ENCODE peak calls at places on chromosomes 12 and 14, in five cellular contexts. One of them, this sample, is unnamed.

GRCh38 chr12:31492599-31493196 is 98.2 kb downstream of the DENND5B start:
- DNase-seq in K562: no peak
- DNase-seq in SK-N-SH: no peak
- DNase-seq in GM12878: no peak
- DNase-seq in A549: no peak
- DNase-seq in this sample: no peak

GRCh38 chr12:104957388-104958008 is 592 bp downstream of the SLC41A2 start:
- DNase-seq in K562: no peak
- DNase-seq in SK-N-SH: peak; percentile 77
- DNase-seq in GM12878: no peak
- DNase-seq in A549: peak; percentile 57
- DNase-seq in this sample: no peak

GRCh38 chr12:22115711-22116110 is 69.7 kb downstream of the CMAS start:
- DNase-seq in K562: no peak
- DNase-seq in SK-N-SH: no peak
- DNase-seq in GM12878: no peak
- DNase-seq in A549: no peak
- DNase-seq in this sample: no peak

GRCh38 chr12:30963709-30964564 is 37.4 kb downstream of the TSPAN11 start:
- DNase-seq in K562: no peak
- DNase-seq in SK-N-SH: no peak
- DNase-seq in GM12878: no peak
- DNase-seq in A549: no peak
- DNase-seq in this sample: no peak

GRCh38 chr12:64998327-64999156 is 122.6 kb downstream of the WIF1 start:
- DNase-seq in K562: no peak
- DNase-seq in SK-N-SH: no peak
- DNase-seq in GM12878: no peak
- DNase-seq in A549: no peak
- DNase-seq in this sample: peak; percentile 33

GRCh38 chr12:121804417-121805111 is 755 bp downstream of the SETD1B start:
- DNase-seq in K562: no peak
- DNase-seq in SK-N-SH: peak; percentile 61
- DNase-seq in GM12878: no peak
- DNase-seq in A549: no peak
- DNase-seq in this sample: peak; percentile 55

GRCh38 chr12:21276826-21277225 is 57.9 kb downstream of the SLCO1A2 start:
- DNase-seq in K562: no peak
- DNase-seq in SK-N-SH: no peak
- DNase-seq in GM12878: no peak
- DNase-seq in A549: no peak
- DNase-seq in this sample: no peak

GRCh38 chr14:49052516-49052915 is 533.7 kb downstream of the RPS29 start:
- DNase-seq in K562: no peak
- DNase-seq in SK-N-SH: peak; percentile 1
- DNase-seq in GM12878: no peak
- DNase-seq in A549: no peak
- DNase-seq in this sample: no peak

GRCh38 chr12:105214670-105215375 is 21.2 kb downstream of the APPL2 start:
- DNase-seq in K562: no peak
- DNase-seq in SK-N-SH: no peak
- DNase-seq in GM12878: no peak
- DNase-seq in A549: no peak
- DNase-seq in this sample: peak; percentile 59

GRCh38 chr14:30283822-30284446 is 275.0 kb upstream of the G2E3 start:
- DNase-seq in K562: peak; percentile 14
- DNase-seq in SK-N-SH: peak; percentile 7
- DNase-seq in GM12878: no peak
- DNase-seq in A549: peak; percentile 17
- DNase-seq in this sample: peak; percentile 37

GRCh38 chr14:65230287-65230728 is 128.0 kb upstream of the MAX start:
- DNase-seq in K562: peak; percentile 18
- DNase-seq in SK-N-SH: peak; percentile 68
- DNase-seq in GM12878: no peak
- DNase-seq in A549: no peak
- DNase-seq in this sample: peak; percentile 96

GRCh38 chr12:51591020-51591901 is at the start of gene SCN8A:
- DNase-seq in K562: peak; percentile 77
- DNase-seq in SK-N-SH: peak; percentile 94
- DNase-seq in GM12878: no peak
- DNase-seq in A549: peak; percentile 46
- DNase-seq in this sample: no peak

GRCh38 chr14:22118894-22119477 is 445.4 kb upstream of the OR4E1 start:
- DNase-seq in K562: no peak
- DNase-seq in SK-N-SH: no peak
- DNase-seq in GM12878: no peak
- DNase-seq in A549: no peak
- DNase-seq in this sample: no peak

GRCh38 chr14:78972440-78972839 is 802.3 kb downstream of the NRXN3 start:
- DNase-seq in K562: no peak
- DNase-seq in SK-N-SH: no peak
- DNase-seq in GM12878: no peak
- DNase-seq in A549: no peak
- DNase-seq in this sample: no peak

GRCh38 chr14:35821546-35822411 is 4.4 kb upstream of the BRMS1L start:
- DNase-seq in K562: peak; percentile 32
- DNase-seq in SK-N-SH: peak; percentile 61
- DNase-seq in GM12878: no peak
- DNase-seq in A549: peak; percentile 50
- DNase-seq in this sample: peak; percentile 83

GRCh38 chr12:10213168-10214130 is 772 bp downstream of the GABARAPL1 start:
- DNase-seq in K562: peak; percentile 64
- DNase-seq in SK-N-SH: peak; percentile 68
- DNase-seq in GM12878: no peak
- DNase-seq in A549: peak; percentile 46
- DNase-seq in this sample: peak; percentile 39
- TF ChIP-seq REST in K562: no peak
- TF ChIP-seq REST in SK-N-SH: no peak
- TF ChIP-seq REST in GM12878: no peak
- TF ChIP-seq REST in A549: no peak
- TF ChIP-seq REST in this sample: no peak

GRCh38 chr14:93156693-93157369 is 27.9 kb downstream of the MOAP1 start:
- DNase-seq in K562: no peak
- DNase-seq in SK-N-SH: no peak
- DNase-seq in GM12878: no peak
- DNase-seq in A549: no peak
- DNase-seq in this sample: no peak

GRCh38 chr14:93161411-93161940 is 23.2 kb downstream of the MOAP1 start:
- DNase-seq in K562: no peak
- DNase-seq in SK-N-SH: no peak
- DNase-seq in GM12878: no peak
- DNase-seq in A549: no peak
- DNase-seq in this sample: no peak

GRCh38 chr14:93155667-93156066 is 29.0 kb downstream of the MOAP1 start:
- DNase-seq in K562: no peak
- DNase-seq in SK-N-SH: no peak
- DNase-seq in GM12878: no peak
- DNase-seq in A549: no peak
- DNase-seq in this sample: no peak

GRCh38 chr14:93163570-93163969 is 21.1 kb downstream of the MOAP1 start:
- DNase-seq in K562: no peak
- DNase-seq in SK-N-SH: no peak
- DNase-seq in GM12878: peak; percentile 71
- DNase-seq in A549: no peak
- DNase-seq in this sample: no peak

GRCh38 chr14:93160353-93160801 is 24.3 kb downstream of the MOAP1 start:
- DNase-seq in K562: peak; percentile 49
- DNase-seq in SK-N-SH: peak; percentile 56
- DNase-seq in GM12878: no peak
- DNase-seq in A549: peak; percentile 66
- DNase-seq in this sample: no peak
- TF ChIP-seq RFX5 in K562: no peak
- TF ChIP-seq RFX5 in SK-N-SH: no peak
- TF ChIP-seq RFX5 in GM12878: no peak
- TF ChIP-seq RFX5 in A549: no peak
- TF ChIP-seq RFX5 in this sample: no peak

GRCh38 chr12:79886917-79887519 is 47.9 kb downstream of the PPP1R12A start:
- DNase-seq in K562: peak; percentile 13
- DNase-seq in SK-N-SH: peak; percentile 6
- DNase-seq in GM12878: peak; percentile 23
- DNase-seq in A549: no peak
- DNase-seq in this sample: peak; percentile 54
- TF ChIP-seq REST in K562: no peak
- TF ChIP-seq REST in SK-N-SH: no peak
- TF ChIP-seq REST in GM12878: no peak
- TF ChIP-seq REST in A549: no peak
- TF ChIP-seq REST in this sample: no peak

DNA sequence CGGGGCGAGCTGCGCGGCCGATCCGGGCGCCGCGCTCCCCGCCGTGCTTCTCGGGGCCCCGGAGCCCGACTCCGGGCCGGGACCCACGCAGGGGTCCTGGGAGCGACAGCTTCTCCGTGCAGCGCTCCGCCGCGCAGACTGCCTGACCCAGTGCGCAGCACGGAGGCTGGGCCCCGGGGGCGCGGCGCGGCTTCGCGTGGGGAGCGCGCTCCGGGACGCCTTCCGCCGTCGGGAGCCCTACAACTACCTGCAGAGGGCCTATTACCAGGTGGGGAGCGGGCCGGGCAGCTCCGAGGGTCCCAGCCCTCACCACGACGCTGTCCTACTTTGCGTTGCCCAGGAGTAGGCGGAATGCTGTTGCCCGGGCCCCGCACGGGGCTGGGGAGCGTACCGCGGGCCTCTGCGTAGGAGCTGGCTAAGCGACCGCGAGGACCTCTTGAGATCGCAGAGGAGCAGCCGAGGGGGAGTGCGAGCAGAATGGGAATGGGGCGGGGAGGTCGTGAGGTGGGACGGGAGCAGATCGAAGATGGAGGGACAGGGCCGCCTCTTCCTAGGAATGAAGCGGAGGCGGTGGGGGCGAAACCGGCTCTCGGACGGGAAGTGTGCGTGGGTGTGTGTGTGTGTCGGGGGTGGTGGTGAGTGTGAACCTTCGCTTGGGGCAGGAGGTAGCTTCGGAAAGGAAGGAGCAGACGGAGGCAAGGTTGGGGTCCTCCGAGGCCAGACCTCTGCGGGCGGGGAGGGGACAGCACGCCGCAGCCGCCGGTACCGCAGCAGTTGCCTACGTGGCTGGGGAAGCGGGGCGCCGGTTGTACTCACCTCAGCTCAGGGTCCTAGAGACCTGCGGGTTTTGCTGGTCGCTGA is 694 bp downstream of the P3H3 start:
- DNase-seq in K562: peak; percentile 72
- DNase-seq in SK-N-SH: peak; percentile 81
- DNase-seq in GM12878: no peak
- DNase-seq in A549: no peak
- DNase-seq in this sample: no peak
- TF ChIP-seq RFX5 in K562: no peak
- TF ChIP-seq RFX5 in SK-N-SH: no peak
- TF ChIP-seq RFX5 in GM12878: no peak
- TF ChIP-seq RFX5 in A549: no peak
- TF ChIP-seq RFX5 in this sample: no peak